ENCODE peak calls at places on chromosomes 4 and X, in seven cellular contexts. L is esophagus muscularis mucosa; H is H1; Q is Peyer's patch; Z is heart left ventricle; U is thyroid gland; O is CD4-positive, CD25-positive, alpha-beta regulatory T cell. T is an unnamed sample.

GRCh38 chr4:169485791-169486742 is 126.3 kb downstream of the NEK1 start:
- DNase-seq in L (no peak), H (peak; percentile 48), Q (no peak), Z (no peak), U (peak; percentile 37), O (peak; percentile 67), T (peak; percentile 43)

GRCh38 chr4:121633642-121634041 is 63.1 kb downstream of the ANXA5 start:
- DNase-seq in L (no peak), H (no peak), Q (no peak), Z (no peak), U (peak; percentile 30), O (no peak), T (no peak)

GRCh38 chrX:14927391-14927790 is 54.2 kb downstream of the MOSPD2 start:
- DNase-seq in L (no peak), H (no peak), Q (no peak), Z (no peak), U (no peak), O (no peak), T (no peak)

GRCh38 chr4:99846891-99847290 is 30.3 kb downstream of the DAPP1 start:
- DNase-seq in L (no peak), H (no peak), Q (no peak), Z (no peak), U (no peak), O (no peak), T (no peak)

GRCh38 chrX:110265624-110266023 is 52.3 kb downstream of the AMMECR1 start:
- DNase-seq in L (no peak), H (no peak), Q (no peak), Z (no peak), U (no peak), O (peak; percentile 35), T (no peak)

GRCh38 chr4:165151734-165152133 is 39.1 kb upstream of the TMEM192 start:
- DNase-seq in L (peak; percentile 17), H (no peak), Q (no peak), Z (no peak), U (no peak), O (no peak), T (no peak)

GRCh38 chr4:19857405-19857804 is 394.3 kb upstream of the SLIT2 start:
- DNase-seq in L (no peak), H (no peak), Q (no peak), Z (no peak), U (peak; percentile 1), O (no peak), T (no peak)

GRCh38 chr4:8214091-8214490 is 15.0 kb downstream of the SH3TC1 start:
- DNase-seq in L (no peak), H (no peak), Q (no peak), Z (no peak), U (no peak), O (no peak), T (no peak)

GRCh38 chr4:67087897-67088296 is 457.4 kb downstream of the CENPC start:
- DNase-seq in L (no peak), H (peak; percentile 77), Q (no peak), Z (no peak), U (no peak), O (peak; percentile 41), T (peak; percentile 69)

GRCh38 chr4:145852256-145852839 is 86.3 kb downstream of the ZNF827 start:
- DNase-seq in L (no peak), H (no peak), Q (no peak), Z (no peak), U (no peak), O (no peak), T (no peak)

GRCh38 chr4:2066571-2067445 is 7.7 kb downstream of the NAT8L start:
- DNase-seq in L (no peak), H (no peak), Q (no peak), Z (peak; percentile 17), U (no peak), O (no peak), T (no peak)

GRCh38 chr4:2064276-2064991 is 5.3 kb downstream of the NAT8L start:
- DNase-seq in L (no peak), H (no peak), Q (peak; percentile 81), Z (peak; percentile 16), U (no peak), O (no peak), T (no peak)

GRCh38 chr4:2063557-2064275 is 4.6 kb downstream of the NAT8L start:
- DNase-seq in L (no peak), H (no peak), Q (no peak), Z (peak; percentile 16), U (no peak), O (no peak), T (no peak)

GRCh38 chr4:2066011-2066551 is 7.0 kb downstream of the NAT8L start:
- DNase-seq in L (no peak), H (no peak), Q (peak; percentile 37), Z (peak; percentile 18), U (no peak), O (no peak), T (no peak)

GRCh38 chr4:2065106-2065930 is 6.2 kb downstream of the NAT8L start:
- DNase-seq in L (no peak), H (no peak), Q (no peak), Z (peak; percentile 7), U (no peak), O (no peak), T (no peak)
- H3K4me3 ChIP-seq in L (no peak overlapping the region), H (no peak overlapping the region), Q (no peak overlapping the region), Z (no peak overlapping the region), U (no peak overlapping the region), O (no peak overlapping the region), T (no peak overlapping the region)

GRCh38 chrX:9466711-9467110 is 1.9 kb downstream of the TBL1X start:
- DNase-seq in L (no peak), H (no peak), Q (no peak), Z (no peak), U (no peak), O (peak; percentile 20), T (no peak)

GRCh38 chrX:9465380-9466114 is 689 bp downstream of the TBL1X start:
- DNase-seq in L (no peak), H (peak; percentile 59), Q (peak; percentile 47), Z (peak; percentile 30), U (peak; percentile 21), O (peak; percentile 29), T (no peak)

GRCh38 chrX:9464435-9465371 is at the start of gene TBL1X:
- DNase-seq in L (no peak), H (peak; percentile 52), Q (peak; percentile 50), Z (peak; percentile 73), U (peak; percentile 52), O (peak; percentile 43), T (peak; percentile 62)

GRCh38 chrX:9467181-9467580 is 2.3 kb downstream of the TBL1X start:
- DNase-seq in L (no peak), H (no peak), Q (no peak), Z (no peak), U (peak; percentile 46), O (no peak), T (no peak)

GRCh38 chrX:9466115-9466495 is 1.2 kb downstream of the TBL1X start:
- DNase-seq in L (no peak), H (peak; percentile 44), Q (peak; percentile 47), Z (peak; percentile 57), U (peak; percentile 60), O (peak; percentile 35), T (peak; percentile 16)
- H3K27ac ChIP-seq in L (peak overlapping the region; percentile 91), H (no peak overlapping the region), Q (no peak overlapping the region), Z (peak overlapping the region; percentile 86), U (peak overlapping the region; percentile 74), O (peak overlapping the region; percentile 41), T (peak overlapping the region; percentile 68)

DNA sequence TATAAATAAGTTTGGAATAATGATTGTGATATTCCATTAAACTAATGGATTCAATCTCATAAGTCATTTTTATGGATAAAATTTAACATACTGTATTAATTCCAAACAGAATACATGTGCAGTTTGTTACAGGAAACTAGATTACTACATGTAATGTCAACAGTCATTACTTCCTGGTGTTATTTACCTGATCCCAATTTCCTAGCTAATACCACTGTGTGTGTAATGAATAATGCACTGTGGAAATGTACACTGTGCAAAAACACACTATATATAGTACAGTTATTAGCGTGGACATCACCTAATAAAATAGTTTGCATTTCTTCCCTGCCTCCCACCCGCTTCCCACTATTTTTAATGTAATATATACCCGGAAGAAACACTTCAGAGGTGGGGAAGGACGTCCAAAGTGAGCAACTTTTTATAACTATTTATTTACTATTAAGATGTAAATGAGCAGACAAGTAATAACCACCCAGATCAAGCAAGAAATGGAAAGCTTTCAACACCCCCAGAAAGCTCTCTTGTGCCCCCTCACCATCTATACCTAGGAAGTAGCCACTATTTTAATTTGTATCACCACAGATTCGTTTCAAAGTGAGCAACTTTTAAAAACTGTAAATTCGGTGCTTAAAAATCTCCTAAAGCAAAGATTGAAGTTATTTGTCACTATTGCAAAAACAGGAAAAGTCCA is 219.1 kb downstream of the THOC2 start:
- DNase-seq in L (no peak), H (no peak), Q (no peak), Z (no peak), U (no peak), O (no peak), T (no peak)
- H3K4me3 ChIP-seq in L (no peak overlapping the region), H (no peak overlapping the region), Q (peak overlapping the region; percentile 25), Z (no peak overlapping the region), U (no peak overlapping the region), O (peak overlapping the region; percentile 40), T (no peak overlapping the region)

GRCh38 chr4:72505314-72505744 is 63.7 kb downstream of the ADAMTS3 start:
- DNase-seq in L (no peak), H (peak; percentile 53), Q (no peak), Z (no peak), U (peak; percentile 23), O (peak; percentile 20), T (peak; percentile 23)
- H3K27ac ChIP-seq in L (no peak overlapping the region), H (no peak overlapping the region), Q (no peak overlapping the region), Z (no peak overlapping the region), U (no peak overlapping the region), O (no peak overlapping the region), T (no peak overlapping the region)

GRCh38 chr4:112063260-112063659 is 82.0 kb upstream of the FAM241A start:
- DNase-seq in L (no peak), H (no peak), Q (no peak), Z (no peak), U (no peak), O (no peak), T (no peak)
- H3K4me3 ChIP-seq in L (no peak overlapping the region), H (no peak overlapping the region), Q (no peak overlapping the region), Z (no peak overlapping the region), U (no peak overlapping the region), O (no peak overlapping the region), T (no peak overlapping the region)

GRCh38 chrX:103608305-103608963 is 671 bp downstream of the TCEAL3 start:
- DNase-seq in L (no peak), H (peak; percentile 46), Q (no peak), Z (peak; percentile 26), U (peak; percentile 50), O (no peak), T (no peak)
- H3K27ac ChIP-seq in L (peak overlapping the region; percentile 91), H (no peak overlapping the region), Q (peak overlapping the region; percentile 76), Z (peak overlapping the region; percentile 90), U (peak overlapping the region; percentile 93), O (no peak overlapping the region), T (peak overlapping the region; percentile 63)

DNA sequence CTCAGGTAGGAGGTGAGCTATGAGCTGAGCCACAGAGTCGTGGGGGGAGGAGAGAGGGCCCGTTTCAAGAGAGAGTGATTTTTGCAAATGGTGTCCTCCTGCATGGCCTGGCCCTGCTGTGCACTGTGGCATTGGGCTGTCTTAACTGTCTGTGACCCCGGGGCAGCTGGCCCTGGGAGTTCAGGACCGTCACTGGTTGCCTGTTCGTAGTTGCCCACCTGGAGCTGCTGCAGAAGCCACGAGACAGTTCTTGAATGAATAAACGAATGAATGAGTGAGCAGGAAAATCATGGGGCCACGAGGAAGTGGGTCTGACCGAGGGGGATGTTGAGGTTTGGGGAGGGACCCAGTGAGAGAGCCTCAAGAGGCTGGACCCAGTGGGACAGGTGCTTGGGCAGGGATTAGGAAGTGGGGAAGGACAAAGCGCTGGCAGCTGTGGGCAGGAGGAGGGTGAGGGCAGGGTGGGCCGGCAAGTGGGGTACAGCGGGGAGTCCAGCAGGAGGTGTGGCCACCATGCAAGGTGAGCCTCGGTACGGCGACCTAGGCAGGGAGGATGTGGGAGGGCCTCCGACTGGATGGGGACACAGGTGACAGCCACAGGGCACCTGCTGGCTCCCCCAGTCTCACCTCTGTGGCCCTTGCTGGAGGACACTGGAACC is 10.1 kb downstream of the RGS12 start:
- DNase-seq in L (no peak), H (peak; percentile 50), Q (peak; percentile 43), Z (no peak), U (no peak), O (peak; percentile 50), T (no peak)
- H3K4me3 ChIP-seq in L (no peak overlapping the region), H (no peak overlapping the region), Q (no peak overlapping the region), Z (no peak overlapping the region), U (no peak overlapping the region), O (peak overlapping the region; percentile 45), T (no peak overlapping the region)